ENCODE peak calls at places on chromosome 6, in eight cellular contexts. Y is ovary, S is K562, R is H1, K is A549, C is upper lobe of left lung, L is esophagus muscularis mucosa, Q is stomach. G is an unnamed sample.
A peak's percentile ranks its signal among the peaks of the same experiment; 100 is the strongest.

GRCh38 chr6:128686084-128686483 is 165.7 kb upstream of the PTPRK start:
- DNase-seq in Y (no peak), S (no peak), R (no peak), K (no peak), C (no peak), L (no peak), Q (no peak), G (no peak)

GRCh38 chr6:131413831-131414191 is 159.2 kb upstream of the ARG1 start:
- DNase-seq in Y (no peak), S (no peak), R (no peak), K (no peak), C (no peak), L (no peak), Q (no peak), G (no peak)

GRCh38 chr6:15048367-15048766 is 197.5 kb upstream of the JARID2 start:
- DNase-seq in Y (no peak), S (no peak), R (no peak), K (no peak), C (no peak), L (no peak), Q (no peak), G (no peak)

GRCh38 chr6:291697-292505 is at the start of gene DUSP22:
- DNase-seq in Y (peak; percentile 87), S (peak; percentile 100), R (no peak), K (peak; percentile 78), C (peak; percentile 90), L (peak; percentile 97), Q (peak; percentile 92), G (peak; percentile 83)

GRCh38 chr6:79634491-79634890 is 3.4 kb downstream of the SH3BGRL2 start:
- DNase-seq in Y (no peak), S (no peak), R (no peak), K (no peak), C (no peak), L (no peak), Q (no peak), G (no peak)

GRCh38 chr6:131014080-131014776 is 48.8 kb downstream of the EPB41L2 start:
- DNase-seq in Y (no peak), S (no peak), R (no peak), K (no peak), C (no peak), L (no peak), Q (no peak), G (no peak)

GRCh38 chr6:21664263-21665081 is 70.9 kb downstream of the SOX4 start:
- DNase-seq in Y (peak; percentile 77), S (no peak), R (no peak), K (peak; percentile 15), C (no peak), L (no peak), Q (no peak), G (no peak)

GRCh38 chr6:98724537-98724936 is 109.8 kb upstream of the POU3F2 start:
- DNase-seq in Y (no peak), S (no peak), R (no peak), K (no peak), C (no peak), L (no peak), Q (no peak), G (no peak)

GRCh38 chr6:53741417-53741816 is 53.4 kb upstream of the LRRC1 start:
- DNase-seq in Y (no peak), S (no peak), R (no peak), K (no peak), C (peak; percentile 31), L (peak; percentile 47), Q (no peak), G (no peak)

GRCh38 chr6:16851758-16852157 is 90.5 kb upstream of the ATXN1 start:
- DNase-seq in Y (no peak), S (no peak), R (no peak), K (no peak), C (no peak), L (no peak), Q (no peak), G (no peak)

GRCh38 chr6:130513770-130514169 is 148.0 kb downstream of the TMEM200A start:
- DNase-seq in Y (no peak), S (no peak), R (no peak), K (no peak), C (no peak), L (no peak), Q (no peak), G (no peak)

GRCh38 chr6:27867941-27868705 is 44.1 kb downstream of the OR2B2 start:
- DNase-seq in Y (no peak), S (no peak), R (no peak), K (no peak), C (no peak), L (no peak), Q (no peak), G (no peak)
- TF ChIP-seq EP300 in Y (no peak), S (no peak), R (no peak), K (no peak), C (no peak), L (no peak), Q (no peak), G (no peak)

GRCh38 chr6:6556738-6557503 is 31.6 kb upstream of the LY86 start:
- DNase-seq in Y (no peak), S (peak; percentile 73), R (peak; percentile 23), K (peak; percentile 31), C (no peak), L (no peak), Q (peak; percentile 36), G (no peak)
- H3K9me3 ChIP-seq in Y (no peaks in the 10 kb centered on the region), S (no peaks in the 10 kb centered on the region), R (no peaks in the 10 kb centered on the region), K (no peaks in the 10 kb centered on the region), C (no peaks in the 10 kb centered on the region), L (no peaks in the 10 kb centered on the region), Q (no peaks in the 10 kb centered on the region), G (no peaks in the 10 kb centered on the region)

DNA sequence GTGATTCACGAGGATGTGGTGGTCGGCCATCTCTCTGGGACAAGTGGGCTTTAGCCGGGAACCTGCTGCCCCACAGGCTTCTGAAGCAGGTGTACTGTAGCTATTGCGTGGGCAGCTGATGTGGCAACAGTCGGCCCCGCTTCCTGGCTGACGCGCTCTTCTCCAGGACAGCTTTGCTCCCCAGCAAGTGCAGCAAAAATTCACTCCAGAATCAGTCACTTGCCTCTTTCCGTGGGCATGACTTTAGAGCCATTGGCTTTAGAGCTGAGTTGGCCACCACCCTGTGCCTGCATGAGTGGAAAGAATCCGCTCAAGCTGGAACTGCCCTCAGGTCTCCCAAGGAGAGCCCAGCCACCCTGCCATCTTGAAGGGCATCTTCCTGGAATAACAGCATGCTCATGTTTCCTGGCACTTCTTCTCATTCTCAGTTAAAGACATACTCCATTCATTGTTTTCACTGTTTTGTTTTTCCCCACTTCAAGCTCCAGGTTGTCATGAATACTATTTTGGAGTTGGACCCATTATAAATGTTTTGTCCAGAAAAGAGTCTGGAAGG is 178.3 kb downstream of the ZDHHC14 start:
- DNase-seq in Y (no peak), S (no peak), R (no peak), K (no peak), C (no peak), L (peak; percentile 37), Q (no peak), G (no peak)
- TF ChIP-seq EP300 in Y (no peak), S (no peak), R (no peak), K (no peak), C (no peak), L (no peak), Q (no peak), G (no peak)

GRCh38 chr6:169861431-169862045 is 110.1 kb downstream of the ERMARD start:
- DNase-seq in Y (no peak), S (no peak), R (no peak), K (no peak), C (no peak), L (no peak), Q (peak; percentile 22), G (no peak)

GRCh38 chr6:169862464-169863148 is 111.2 kb downstream of the ERMARD start:
- DNase-seq in Y (no peak), S (no peak), R (no peak), K (no peak), C (peak; percentile 10), L (no peak), Q (peak; percentile 22), G (no peak)

GRCh38 chr6:169863710-169864109 is 112.3 kb downstream of the ERMARD start:
- DNase-seq in Y (no peak), S (no peak), R (no peak), K (no peak), C (no peak), L (no peak), Q (no peak), G (no peak)

GRCh38 chr6:169864148-169865030 is 113.0 kb downstream of the ERMARD start:
- DNase-seq in Y (no peak), S (no peak), R (no peak), K (no peak), C (no peak), L (no peak), Q (peak; percentile 70), G (no peak)

DNA sequence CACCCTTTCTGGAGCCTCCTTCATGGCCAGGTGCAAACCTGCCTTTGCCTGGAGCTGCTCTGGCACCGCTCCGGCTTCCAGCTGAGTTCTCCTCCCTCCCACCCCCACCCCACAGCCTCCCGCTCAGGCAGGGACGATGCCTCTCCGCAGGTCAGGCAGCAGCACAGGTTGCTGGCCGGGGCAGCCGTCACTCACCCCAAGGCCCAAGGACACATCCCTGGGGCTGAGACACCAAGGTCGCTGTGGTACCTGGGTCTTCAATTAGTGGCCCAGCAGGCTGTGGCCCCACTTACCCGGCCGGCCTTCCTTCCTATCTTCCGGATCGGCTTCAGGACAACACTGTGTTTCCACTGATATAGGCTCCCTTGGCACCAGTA is 111.7 kb downstream of the ERMARD start:
- DNase-seq in Y (no peak), S (no peak), R (no peak), K (no peak), C (peak; percentile 18), L (no peak), Q (peak; percentile 21), G (no peak)
- H3K9me3 ChIP-seq in Y (no peaks in the 10 kb centered on the region), S (no peaks in the 10 kb centered on the region), R (peaks cover 7% of the 10 kb centered on the region), K (no peaks in the 10 kb centered on the region), C (no peaks in the 10 kb centered on the region), L (no peaks in the 10 kb centered on the region), Q (no peaks in the 10 kb centered on the region), G (peaks cover 7% of the 10 kb centered on the region)